ENCODE peak calls at places on chromosome 21, in four cellular contexts. A is brain microvascular endothelial cell, I is NCI-H510A, T is cerebellar cortex. G is an unnamed sample.
A peak's percentile ranks its signal among the peaks of the same experiment; 100 is the strongest.

GRCh38 chr21:27346041-27346448 is 379.2 kb upstream of the ADAMTS5 start:
- DNase-seq in A (peak; percentile 24), I (no peak), T (no peak), G (no peak)

GRCh38 chr21:32917392-32918135 is 108.2 kb upstream of the OLIG2 start:
- DNase-seq in A (no peak), I (no peak), T (no peak), G (no peak)

GRCh38 chr21:29074783-29075182 is 1.3 kb upstream of the CCT8 start:
- DNase-seq in A (no peak), I (no peak), T (no peak), G (no peak)

GRCh38 chr21:45551816-45552695 is 9.8 kb upstream of the SLC19A1 start:
- DNase-seq in A (no peak), I (no peak), T (no peak), G (no peak)

GRCh38 chr21:42653492-42654061 is at the start of gene PDE9A:
- DNase-seq in A (no peak), I (no peak), T (no peak), G (no peak)

GRCh38 chr21:21332492-21332891 is 334.3 kb downstream of the NCAM2 start:
- DNase-seq in A (no peak), I (no peak), T (no peak), G (no peak)

GRCh38 chr21:41641821-41642368 is 125.0 kb downstream of the RIPK4 start:
- DNase-seq in A (peak; percentile 89), I (no peak), T (no peak), G (no peak)

GRCh38 chr21:45124596-45124995 is 50.2 kb downstream of the ADARB1 start:
- DNase-seq in A (no peak), I (no peak), T (no peak), G (no peak)

GRCh38 chr21:16634522-16634914 is 878.3 kb upstream of the CXADR start:
- DNase-seq in A (no peak), I (no peak), T (no peak), G (peak; percentile 79)

GRCh38 chr21:39911286-39911685 is 44.0 kb downstream of the PCP4 start:
- DNase-seq in A (no peak), I (peak; percentile 11), T (no peak), G (peak; percentile 19)

GRCh38 chr21:41898998-41899397 is 19.9 kb upstream of the PRDM15 start:
- DNase-seq in A (no peak), I (no peak), T (no peak), G (no peak)

GRCh38 chr21:37711294-37711844 is 204.9 kb downstream of the KCNJ6 start:
- DNase-seq in A (no peak), I (no peak), T (peak; percentile 27), G (no peak)

GRCh38 chr21:33355355-33355754 is 30.6 kb downstream of the IFNAR1 start:
- DNase-seq in A (no peak), I (no peak), T (no peak), G (no peak)

GRCh38 chr21:41899431-41900202 is 20.5 kb upstream of the PRDM15 start:
- DNase-seq in A (no peak), I (no peak), T (no peak), G (no peak)

GRCh38 chr21:46455575-46456385 is 2.9 kb upstream of the DIP2A start:
- DNase-seq in A (peak; percentile 58), I (no peak), T (no peak), G (no peak)

GRCh38 chr21:42818328-42818749 is 61.0 kb downstream of the WDR4 start:
- DNase-seq in A (peak; percentile 41), I (no peak), T (peak; percentile 58), G (no peak)

GRCh38 chr21:14964658-14965057 is 100.1 kb downstream of the NRIP1 start:
- DNase-seq in A (no peak), I (no peak), T (no peak), G (no peak)

GRCh38 chr21:44567481-44568171 is 5.9 kb upstream of the KRTAP10-4 start:
- DNase-seq in A (no peak), I (no peak), T (no peak), G (no peak)

GRCh38 chr21:33703750-33704606 is 61.7 kb downstream of the ITSN1 start:
- DNase-seq in A (no peak), I (no peak), T (no peak), G (no peak)

GRCh38 chr21:35616090-35616489 is 444.2 kb downstream of the SETD4 start:
- DNase-seq in A (peak; percentile 49), I (no peak), T (no peak), G (no peak)

GRCh38 chr21:44299458-44300261 is at the start of gene PFKL:
- DNase-seq in A (peak; percentile 22), I (no peak), T (peak; percentile 42), G (peak; percentile 37)

GRCh38 chr21:28776251-28776650 is 216.4 kb downstream of the LTN1 start:
- DNase-seq in A (peak; percentile 95), I (no peak), T (no peak), G (no peak)

GRCh38 chr21:31909772-31910470 is 37.1 kb downstream of the HUNK start:
- DNase-seq in A (no peak), I (no peak), T (no peak), G (no peak)